ENCODE peak calls at places on chromosomes 4 and X, in five cellular contexts. C, P, G, U and S are unnamed samples.

GRCh38 chr4:128782875-128783614 is 26.5 kb upstream of the JADE1 start:
- DNase-seq in C (no peak), P (no peak), G (no peak), U (no peak), S (no peak)

GRCh38 chr4:119205690-119206089 is 6.8 kb upstream of the USP53 start:
- DNase-seq in C (no peak), P (no peak), G (no peak), U (no peak), S (no peak)

GRCh38 chr4:24527371-24527770 is 57.0 kb downstream of the DHX15 start:
- DNase-seq in C (no peak), P (no peak), G (no peak), U (no peak), S (no peak)

GRCh38 chr4:146033149-146033548 is 94.5 kb upstream of the ZNF827 start:
- DNase-seq in C (no peak), P (no peak), G (no peak), U (no peak), S (no peak)

GRCh38 chrX:17917945-17918577 is 57.0 kb upstream of the RAI2 start:
- DNase-seq in C (no peak), P (no peak), G (no peak), U (no peak), S (no peak)

GRCh38 chr4:108861339-108861738 is 98.5 kb upstream of the ETNPPL start:
- DNase-seq in C (no peak), P (no peak), G (no peak), U (no peak), S (no peak)

GRCh38 chr4:7518871-7519637 is 84.3 kb upstream of the PSAPL1 start:
- DNase-seq in C (no peak), P (no peak), G (peak), U (no peak), S (peak)

GRCh38 chrX:126820700-126821420 is 1.3 kb downstream of the PRR32 start:
- DNase-seq in C (no peak), P (no peak), G (no peak), U (no peak), S (no peak)

GRCh38 chr4:21697583-21697982 is 251.0 kb downstream of the KCNIP4 start:
- DNase-seq in C (no peak), P (peak), G (peak), U (no peak), S (peak)

GRCh38 chr4:3791910-3792542 is 25.8 kb downstream of the ADRA2C start:
- DNase-seq in C (no peak), P (no peak), G (no peak), U (no peak), S (no peak)

GRCh38 chr4:61500883-61501282 is 300.8 kb downstream of the ADGRL3 start:
- DNase-seq in C (no peak), P (no peak), G (no peak), U (no peak), S (peak)

GRCh38 chr4:159398236-159398638 is 295.4 kb downstream of the RAPGEF2 start:
- DNase-seq in C (no peak), P (no peak), G (no peak), U (no peak), S (no peak)

GRCh38 chr4:16155503-16156169 is 70.6 kb downstream of the TAPT1 start:
- DNase-seq in C (no peak), P (no peak), G (no peak), U (no peak), S (no peak)

GRCh38 chr4:27917381-27917780 is 1056.7 kb downstream of the STIM2 start:
- DNase-seq in C (no peak), P (no peak), G (no peak), U (no peak), S (no peak)

GRCh38 chr4:102726068-102726467 is 34.7 kb downstream of the MANBA start:
- DNase-seq in C (no peak), P (no peak), G (no peak), U (no peak), S (no peak)

GRCh38 chr4:176207839-176208238 is 12.5 kb upstream of the SPATA4 start:
- DNase-seq in C (no peak), P (no peak), G (no peak), U (no peak), S (no peak)

GRCh38 chr4:158015241-158015640 is 157.6 kb downstream of the GASK1B start:
- DNase-seq in C (no peak), P (no peak), G (no peak), U (no peak), S (no peak)

GRCh38 chr4:152104286-152104685 is 343.5 kb upstream of the GATB start:
- DNase-seq in C (no peak), P (no peak), G (peak), U (no peak), S (no peak)

GRCh38 chrX:12292996-12293765 is 154.9 kb downstream of the FRMPD4 start:
- DNase-seq in C (no peak), P (no peak), G (no peak), U (no peak), S (no peak)

GRCh38 chr4:48315728-48316630 is 25.4 kb upstream of the SLAIN2 start:
- DNase-seq in C (no peak), P (peak), G (no peak), U (no peak), S (no peak)

GRCh38 chr4:156950090-156950489 is 21.5 kb downstream of the PDGFC start:
- DNase-seq in C (no peak), P (no peak), G (no peak), U (no peak), S (no peak)

GRCh38 chr4:169158860-169159259 is 111.9 kb downstream of the SH3RF1 start:
- DNase-seq in C (no peak), P (no peak), G (no peak), U (no peak), S (no peak)

GRCh38 chr4:40309250-40309774 is 25.8 kb upstream of the CHRNA9 start:
- DNase-seq in C (peak), P (peak), G (peak), U (peak), S (no peak)

GRCh38 chr4:81723927-81724587 is 252.3 kb upstream of the RASGEF1B start:
- DNase-seq in C (no peak), P (no peak), G (no peak), U (no peak), S (no peak)

GRCh38 chr4:101155368-101155767 is 192.0 kb downstream of the PPP3CA start:
- DNase-seq in C (no peak), P (no peak), G (no peak), U (no peak), S (no peak)

GRCh38 chrX:118254611-118255010 is 91.3 kb upstream of the WDR44 start:
- DNase-seq in C (peak), P (peak), G (peak), U (no peak), S (no peak)

GRCh38 chr4:38378478-38378877 is 285.5 kb upstream of the KLF3 start:
- DNase-seq in C (no peak), P (no peak), G (no peak), U (no peak), S (no peak)

GRCh38 chrX:129618997-129619396 is 35.8 kb downstream of the APLN start:
- DNase-seq in C (no peak), P (no peak), G (no peak), U (no peak), S (no peak)

GRCh38 chr4:17326756-17327155 is 185.1 kb downstream of the QDPR start:
- DNase-seq in C (no peak), P (no peak), G (no peak), U (no peak), S (no peak)

GRCh38 chr4:113292371-113293042 is 243.1 kb downstream of the ANK2 start:
- DNase-seq in C (no peak), P (no peak), G (peak), U (no peak), S (no peak)

GRCh38 chrX:9163153-9163790 is 129.3 kb upstream of the FAM9B start:
- DNase-seq in C (no peak), P (no peak), G (no peak), U (no peak), S (no peak)